ENCODE peak calls at places on chromosomes 12 and 14, in ten cellular contexts. C, Y, T, R, B, K, X, F, I and J are unnamed samples.

GRCh38 chr14:81927069-81927468 is 393.4 kb upstream of the SEL1L start:
- DNase-seq in C (no peak), Y (no peak), T (no peak), R (no peak), B (peak; percentile 8), K (no peak), X (no peak), F (no peak), I (no peak), J (no peak)

GRCh38 chr12:20259786-20260185 is 108.6 kb upstream of the PDE3A start:
- DNase-seq in C (no peak), Y (no peak), T (no peak), R (no peak), B (no peak), K (no peak), X (no peak), F (no peak), I (no peak), J (no peak)

GRCh38 chr12:38392584-38393144 is 76.1 kb downstream of the ALG10B start:
- DNase-seq in C (peak; percentile 3), Y (peak; percentile 23), T (no peak), R (no peak), B (no peak), K (no peak), X (no peak), F (no peak), I (peak; percentile 100), J (no peak)

GRCh38 chr14:56474419-56475022 is 105.1 kb upstream of the TMEM260 start:
- DNase-seq in C (peak; percentile 65), Y (no peak), T (no peak), R (peak; percentile 29), B (peak; percentile 74), K (no peak), X (peak; percentile 59), F (no peak), I (peak; percentile 43), J (peak; percentile 34)

GRCh38 chr12:133129368-133130037 is 571 bp downstream of the ZNF891 start:
- DNase-seq in C (no peak), Y (no peak), T (no peak), R (no peak), B (no peak), K (no peak), X (peak; percentile 36), F (no peak), I (peak; percentile 47), J (no peak)

GRCh38 chr14:92785601-92786426 is 8.3 kb upstream of the GOLGA5 start:
- DNase-seq in C (peak; percentile 85), Y (no peak), T (peak; percentile 55), R (peak; percentile 80), B (no peak), K (no peak), X (peak; percentile 81), F (peak; percentile 92), I (peak; percentile 85), J (no peak)

GRCh38 chr14:102211240-102211639 is 71.5 kb downstream of the WDR20 start:
- DNase-seq in C (no peak), Y (no peak), T (no peak), R (no peak), B (no peak), K (no peak), X (no peak), F (no peak), I (no peak), J (no peak)

GRCh38 chr12:80321653-80322052 is 122.4 kb upstream of the PTPRQ start:
- DNase-seq in C (peak; percentile 40), Y (peak; percentile 1), T (no peak), R (peak; percentile 9), B (no peak), K (no peak), X (no peak), F (peak; percentile 28), I (peak; percentile 92), J (no peak)

GRCh38 chr12:89357297-89357730 is 5.0 kb upstream of the DUSP6 start:
- DNase-seq in C (no peak), Y (peak; percentile 93), T (no peak), R (no peak), B (no peak), K (no peak), X (no peak), F (no peak), I (no peak), J (no peak)

GRCh38 chr12:89356069-89356665 is 3.9 kb upstream of the DUSP6 start:
- DNase-seq in C (no peak), Y (no peak), T (no peak), R (no peak), B (no peak), K (no peak), X (no peak), F (no peak), I (no peak), J (no peak)

GRCh38 chr12:89355243-89356068 is 3.2 kb upstream of the DUSP6 start:
- DNase-seq in C (no peak), Y (no peak), T (no peak), R (peak; percentile 20), B (peak; percentile 41), K (no peak), X (peak; percentile 40), F (no peak), I (no peak), J (no peak)

GRCh38 chr12:89359615-89360014 is 7.3 kb upstream of the DUSP6 start:
- DNase-seq in C (no peak), Y (no peak), T (no peak), R (no peak), B (no peak), K (no peak), X (no peak), F (no peak), I (no peak), J (no peak)

DNA sequence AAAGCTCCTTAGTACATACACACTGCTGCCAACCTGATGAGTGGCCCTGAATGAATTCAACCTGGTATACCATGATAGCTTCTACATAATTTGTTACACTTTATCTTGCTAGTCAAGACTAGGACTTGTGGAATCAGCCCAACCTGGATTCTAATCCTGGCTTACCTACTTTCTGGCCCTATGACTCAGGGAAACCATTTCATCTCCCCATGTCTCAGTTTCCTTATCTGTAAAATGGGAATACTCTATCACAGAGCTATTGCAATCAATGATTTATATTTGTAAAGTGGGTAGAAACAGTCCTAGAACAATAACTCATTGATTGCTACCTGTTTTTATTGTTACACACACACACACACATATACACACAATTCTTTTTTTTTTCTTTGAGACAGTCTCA is 6.5 kb upstream of the DUSP6 start:
- DNase-seq in C (no peak), Y (no peak), T (no peak), R (no peak), B (no peak), K (no peak), X (no peak), F (no peak), I (no peak), J (no peak)
- TF ChIP-seq CTCF in C (no peak), Y (no peak), T (no peak), R (no peak), B (no peak), K (no peak), X (no peak), F (no peak), I (no peak), J (no peak)

GRCh38 chr12:92493816-92494215 is 209.0 kb upstream of the PLEKHG7 start:
- DNase-seq in C (peak; percentile 35), Y (no peak), T (no peak), R (peak; percentile 22), B (no peak), K (no peak), X (no peak), F (peak; percentile 14), I (peak; percentile 17), J (no peak)

GRCh38 chr12:92496790-92497189 is 206.0 kb upstream of the PLEKHG7 start:
- DNase-seq in C (no peak), Y (no peak), T (no peak), R (no peak), B (no peak), K (no peak), X (no peak), F (no peak), I (peak; percentile 29), J (no peak)

GRCh38 chr12:92492291-92492690 is 210.5 kb upstream of the PLEKHG7 start:
- DNase-seq in C (no peak), Y (no peak), T (no peak), R (no peak), B (no peak), K (no peak), X (no peak), F (no peak), I (no peak), J (no peak)

GRCh38 chr12:92495108-92495507 is 207.7 kb upstream of the PLEKHG7 start:
- DNase-seq in C (no peak), Y (no peak), T (no peak), R (no peak), B (no peak), K (no peak), X (no peak), F (no peak), I (no peak), J (no peak)
- TF ChIP-seq CTCF in C (no peak), Y (no peak), T (no peak), R (no peak), B (no peak), K (no peak), X (no peak), F (no peak), I (no peak), J (no peak)

GRCh38 chr12:42584539-42585174 is 4.9 kb downstream of the PRICKLE1 start:
- DNase-seq in C (no peak), Y (no peak), T (no peak), R (peak; percentile 24), B (no peak), K (no peak), X (peak; percentile 59), F (no peak), I (no peak), J (no peak)

GRCh38 chr12:42585175-42585845 is 4.2 kb downstream of the PRICKLE1 start:
- DNase-seq in C (no peak), Y (no peak), T (no peak), R (no peak), B (no peak), K (no peak), X (no peak), F (no peak), I (peak; percentile 76), J (no peak)

GRCh38 chr12:42585846-42586226 is 3.7 kb downstream of the PRICKLE1 start:
- DNase-seq in C (no peak), Y (no peak), T (no peak), R (no peak), B (no peak), K (no peak), X (no peak), F (no peak), I (peak; percentile 32), J (no peak)

GRCh38 chr12:42587564-42588307 is 1.8 kb downstream of the PRICKLE1 start:
- DNase-seq in C (peak; percentile 42), Y (no peak), T (no peak), R (no peak), B (peak; percentile 47), K (no peak), X (no peak), F (no peak), I (no peak), J (no peak)

DNA sequence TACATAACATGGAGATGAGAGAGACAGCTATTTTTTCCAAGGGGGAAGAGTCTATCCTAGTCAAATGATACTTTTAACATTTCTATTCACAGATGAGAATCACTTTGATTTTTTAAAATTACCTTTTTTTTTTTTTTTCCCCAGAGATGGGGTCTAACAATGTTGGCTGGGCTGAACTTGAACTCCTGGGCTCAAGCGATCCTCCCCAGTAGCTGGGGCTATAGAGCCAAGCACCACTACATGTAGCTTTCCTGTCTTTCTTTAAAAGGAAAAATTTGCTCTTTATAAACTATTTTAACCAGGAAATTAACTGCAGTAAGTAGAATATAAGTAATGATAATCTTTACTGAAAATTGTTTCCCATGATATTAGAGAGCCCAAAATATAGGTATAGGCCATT is 3.3 kb downstream of the PRICKLE1 start:
- DNase-seq in C (peak; percentile 39), Y (no peak), T (no peak), R (no peak), B (no peak), K (no peak), X (no peak), F (no peak), I (no peak), J (no peak)
- TF ChIP-seq CTCF in C (peak; percentile 13), Y (peak; percentile 52), T (no peak), R (peak; percentile 50), B (no peak), K (no peak), X (peak; percentile 29), F (peak; percentile 48), I (peak; percentile 9), J (no peak)

GRCh38 chr12:87348071-87348470 is 681.1 kb downstream of the C12orf50 start:
- DNase-seq in C (no peak), Y (no peak), T (no peak), R (no peak), B (no peak), K (no peak), X (no peak), F (no peak), I (no peak), J (no peak)

GRCh38 chr12:87344699-87345098 is 684.5 kb downstream of the C12orf50 start:
- DNase-seq in C (no peak), Y (no peak), T (no peak), R (peak; percentile 9), B (peak; percentile 8), K (no peak), X (peak; percentile 6), F (no peak), I (peak; percentile 11), J (no peak)
- TF ChIP-seq CTCF in C (no peak), Y (peak; percentile 55), T (no peak), R (peak; percentile 19), B (peak; percentile 34), K (no peak), X (peak; percentile 14), F (peak; percentile 33), I (peak; percentile 41), J (no peak)